ENCODE peak calls at places on chromosome 20, in eight cellular contexts. One of them, this sample, is unnamed.

GRCh38 chr20:46350201-46350985 is 42.1 kb upstream of the CDH22 start:
- DNase-seq in hypothalamus: peak; percentile 45
- DNase-seq in D721Med: no peak
- DNase-seq in foreskin melanocyte: peak; percentile 53
- DNase-seq in MM.1S: no peak
- DNase-seq in NCI-H446: no peak
- DNase-seq in fibroblast of pulmonary artery: peak; percentile 86
- DNase-seq in NCI-H345: no peak
- DNase-seq in this sample: no peak

GRCh38 chr20:12207875-12208274 is 290.2 kb downstream of the BTBD3 start:
- DNase-seq in hypothalamus: no peak
- DNase-seq in D721Med: no peak
- DNase-seq in foreskin melanocyte: peak; percentile 24
- DNase-seq in MM.1S: peak; percentile 46
- DNase-seq in NCI-H446: peak; percentile 31
- DNase-seq in fibroblast of pulmonary artery: peak; percentile 73
- DNase-seq in NCI-H345: no peak
- DNase-seq in this sample: peak; percentile 51

GRCh38 chr20:38084425-38084951 is 50.9 kb downstream of the RPRD1B start:
- DNase-seq in hypothalamus: no peak
- DNase-seq in D721Med: no peak
- DNase-seq in foreskin melanocyte: no peak
- DNase-seq in MM.1S: no peak
- DNase-seq in NCI-H446: no peak
- DNase-seq in fibroblast of pulmonary artery: peak; percentile 87
- DNase-seq in NCI-H345: no peak
- DNase-seq in this sample: no peak

GRCh38 chr20:21681932-21682318 is 23.5 kb upstream of the PAX1 start:
- DNase-seq in hypothalamus: no peak
- DNase-seq in D721Med: no peak
- DNase-seq in foreskin melanocyte: no peak
- DNase-seq in MM.1S: no peak
- DNase-seq in NCI-H446: no peak
- DNase-seq in fibroblast of pulmonary artery: no peak
- DNase-seq in NCI-H345: no peak
- DNase-seq in this sample: no peak

GRCh38 chr20:31841928-31842327 is 3.5 kb downstream of the FOXS1 start:
- DNase-seq in hypothalamus: no peak
- DNase-seq in D721Med: no peak
- DNase-seq in foreskin melanocyte: no peak
- DNase-seq in MM.1S: no peak
- DNase-seq in NCI-H446: no peak
- DNase-seq in fibroblast of pulmonary artery: peak; percentile 84
- DNase-seq in NCI-H345: no peak
- DNase-seq in this sample: no peak

GRCh38 chr20:3927486-3928291 is 38.5 kb downstream of the PANK2 start:
- DNase-seq in hypothalamus: no peak
- DNase-seq in D721Med: no peak
- DNase-seq in foreskin melanocyte: no peak
- DNase-seq in MM.1S: no peak
- DNase-seq in NCI-H446: peak; percentile 22
- DNase-seq in fibroblast of pulmonary artery: peak; percentile 78
- DNase-seq in NCI-H345: peak; percentile 51
- DNase-seq in this sample: no peak

GRCh38 chr20:18986895-18987580 is 173.5 kb downstream of the SCP2D1 start:
- DNase-seq in hypothalamus: no peak
- DNase-seq in D721Med: no peak
- DNase-seq in foreskin melanocyte: no peak
- DNase-seq in MM.1S: no peak
- DNase-seq in NCI-H446: no peak
- DNase-seq in fibroblast of pulmonary artery: no peak
- DNase-seq in NCI-H345: no peak
- DNase-seq in this sample: no peak

GRCh38 chr20:59808729-59809381 is 124.6 kb downstream of the SYCP2 start:
- DNase-seq in hypothalamus: no peak
- DNase-seq in D721Med: no peak
- DNase-seq in foreskin melanocyte: no peak
- DNase-seq in MM.1S: peak; percentile 85
- DNase-seq in NCI-H446: no peak
- DNase-seq in fibroblast of pulmonary artery: no peak
- DNase-seq in NCI-H345: no peak
- DNase-seq in this sample: no peak

GRCh38 chr20:1297486-1297885 is 31.4 kb downstream of the SNPH start:
- DNase-seq in hypothalamus: no peak
- DNase-seq in D721Med: no peak
- DNase-seq in foreskin melanocyte: no peak
- DNase-seq in MM.1S: no peak
- DNase-seq in NCI-H446: no peak
- DNase-seq in fibroblast of pulmonary artery: no peak
- DNase-seq in NCI-H345: no peak
- DNase-seq in this sample: no peak

GRCh38 chr20:12916699-12917098 is 92.1 kb upstream of the SPTLC3 start:
- DNase-seq in hypothalamus: no peak
- DNase-seq in D721Med: no peak
- DNase-seq in foreskin melanocyte: peak; percentile 11
- DNase-seq in MM.1S: no peak
- DNase-seq in NCI-H446: no peak
- DNase-seq in fibroblast of pulmonary artery: no peak
- DNase-seq in NCI-H345: no peak
- DNase-seq in this sample: no peak

GRCh38 chr20:43776691-43777090 is 49.9 kb upstream of the GTSF1L start:
- DNase-seq in hypothalamus: no peak
- DNase-seq in D721Med: no peak
- DNase-seq in foreskin melanocyte: no peak
- DNase-seq in MM.1S: no peak
- DNase-seq in NCI-H446: no peak
- DNase-seq in fibroblast of pulmonary artery: no peak
- DNase-seq in NCI-H345: no peak
- DNase-seq in this sample: no peak

GRCh38 chr20:46402236-46402886 is 4.1 kb downstream of the ELMO2 start:
- DNase-seq in hypothalamus: no peak
- DNase-seq in D721Med: no peak
- DNase-seq in foreskin melanocyte: peak; percentile 35
- DNase-seq in MM.1S: no peak
- DNase-seq in NCI-H446: no peak
- DNase-seq in fibroblast of pulmonary artery: peak; percentile 10
- DNase-seq in NCI-H345: no peak
- DNase-seq in this sample: no peak

GRCh38 chr20:63695419-63696310 is 787 bp upstream of the TNFRSF6B start:
- DNase-seq in hypothalamus: no peak
- DNase-seq in D721Med: no peak
- DNase-seq in foreskin melanocyte: no peak
- DNase-seq in MM.1S: no peak
- DNase-seq in NCI-H446: no peak
- DNase-seq in fibroblast of pulmonary artery: no peak
- DNase-seq in NCI-H345: no peak
- DNase-seq in this sample: no peak

GRCh38 chr20:19874328-19874727 is 116.3 kb downstream of the RIN2 start:
- DNase-seq in hypothalamus: no peak
- DNase-seq in D721Med: no peak
- DNase-seq in foreskin melanocyte: no peak
- DNase-seq in MM.1S: no peak
- DNase-seq in NCI-H446: no peak
- DNase-seq in fibroblast of pulmonary artery: no peak
- DNase-seq in NCI-H345: no peak
- DNase-seq in this sample: no peak

This sample was measured in pancreas.